ENCODE peak calls at places on chromosomes 5 and 9, in ten cellular contexts. One of them, this sample, is unnamed.

GRCh38 chr9:134993996-134994720 is 76.4 kb upstream of the FCN1 start:
- DNase-seq in sigmoid colon: peak
- DNase-seq in body of pancreas: no peak
- DNase-seq in A549: no peak
- DNase-seq in HepG2: no peak
- DNase-seq in erythroblast: no peak
- DNase-seq in NB4: no peak
- DNase-seq in GM12892: no peak
- DNase-seq in IMR-90: no peak
- DNase-seq in lower leg skin: no peak
- DNase-seq in this sample: no peak

GRCh38 chr5:126339215-126339805 is 83.9 kb upstream of the GRAMD2B start:
- DNase-seq in lower leg skin: peak
- DNase-seq in IMR-90: peak
- DNase-seq in GM12892: peak
- DNase-seq in body of pancreas: peak
- DNase-seq in sigmoid colon: no peak
- DNase-seq in A549: peak
- DNase-seq in erythroblast: peak
- DNase-seq in NB4: peak
- DNase-seq in HepG2: peak
- DNase-seq in this sample: peak

GRCh38 chr5:171676286-171676944 is 109.2 kb upstream of the SMIM23 start:
- DNase-seq in body of pancreas: no peak
- DNase-seq in HepG2: no peak
- DNase-seq in erythroblast: no peak
- DNase-seq in NB4: peak
- DNase-seq in GM12892: no peak
- DNase-seq in IMR-90: no peak
- DNase-seq in sigmoid colon: no peak
- DNase-seq in lower leg skin: no peak
- DNase-seq in A549: no peak
- DNase-seq in this sample: peak

GRCh38 chr9:137054932-137055384 is 1.1 kb upstream of the ENTPD2 start:
- DNase-seq in IMR-90: no peak
- DNase-seq in GM12892: no peak
- DNase-seq in erythroblast: no peak
- DNase-seq in HepG2: peak
- DNase-seq in A549: no peak
- DNase-seq in NB4: no peak
- DNase-seq in body of pancreas: no peak
- DNase-seq in sigmoid colon: no peak
- DNase-seq in lower leg skin: no peak
- DNase-seq in this sample: no peak

GRCh38 chr9:110655723-110656641 is 12.6 kb upstream of the MUSK start:
- DNase-seq in GM12892: no peak
- DNase-seq in sigmoid colon: peak
- DNase-seq in HepG2: no peak
- DNase-seq in lower leg skin: peak
- DNase-seq in body of pancreas: no peak
- DNase-seq in erythroblast: no peak
- DNase-seq in NB4: no peak
- DNase-seq in A549: no peak
- DNase-seq in IMR-90: peak
- DNase-seq in this sample: peak

GRCh38 chr5:180313677-180314076 is 21.8 kb upstream of the MAPK9 start:
- DNase-seq in sigmoid colon: no peak
- DNase-seq in HepG2: peak
- DNase-seq in body of pancreas: peak
- DNase-seq in GM12892: no peak
- DNase-seq in NB4: peak
- DNase-seq in erythroblast: peak
- DNase-seq in A549: no peak
- DNase-seq in lower leg skin: no peak
- DNase-seq in IMR-90: no peak
- DNase-seq in this sample: no peak

GRCh38 chr9:135905380-135906282 is 1.7 kb downstream of the CAMSAP1 start:
- DNase-seq in erythroblast: peak
- DNase-seq in sigmoid colon: peak
- DNase-seq in body of pancreas: peak
- DNase-seq in GM12892: no peak
- DNase-seq in IMR-90: peak
- DNase-seq in lower leg skin: no peak
- DNase-seq in NB4: peak
- DNase-seq in HepG2: no peak
- DNase-seq in A549: no peak
- DNase-seq in this sample: no peak

GRCh38 chr5:84729326-84729725 is 344.6 kb upstream of the EDIL3 start:
- DNase-seq in A549: peak
- DNase-seq in NB4: no peak
- DNase-seq in IMR-90: peak
- DNase-seq in lower leg skin: no peak
- DNase-seq in body of pancreas: no peak
- DNase-seq in HepG2: no peak
- DNase-seq in sigmoid colon: no peak
- DNase-seq in erythroblast: no peak
- DNase-seq in GM12892: no peak
- DNase-seq in this sample: no peak

GRCh38 chr9:98907055-98907454 is 36.7 kb upstream of the COL15A1 start:
- DNase-seq in erythroblast: no peak
- DNase-seq in GM12892: no peak
- DNase-seq in HepG2: no peak
- DNase-seq in body of pancreas: no peak
- DNase-seq in sigmoid colon: no peak
- DNase-seq in lower leg skin: no peak
- DNase-seq in NB4: no peak
- DNase-seq in A549: no peak
- DNase-seq in IMR-90: no peak
- DNase-seq in this sample: no peak

GRCh38 chr5:36177715-36178556 is 26.0 kb downstream of the SKP2 start:
- DNase-seq in erythroblast: peak
- DNase-seq in lower leg skin: no peak
- DNase-seq in NB4: peak
- DNase-seq in body of pancreas: peak
- DNase-seq in sigmoid colon: no peak
- DNase-seq in A549: peak
- DNase-seq in GM12892: no peak
- DNase-seq in HepG2: peak
- DNase-seq in IMR-90: peak
- DNase-seq in this sample: no peak

GRCh38 chr9:108634164-108634563 is 221.6 kb downstream of the ACTL7B start:
- DNase-seq in GM12892: no peak
- DNase-seq in sigmoid colon: no peak
- DNase-seq in IMR-90: no peak
- DNase-seq in NB4: no peak
- DNase-seq in HepG2: no peak
- DNase-seq in A549: peak
- DNase-seq in lower leg skin: peak
- DNase-seq in body of pancreas: peak
- DNase-seq in erythroblast: no peak
- DNase-seq in this sample: no peak

GRCh38 chr5:93583799-93584530 is 943 bp downstream of the NR2F1 start:
- DNase-seq in body of pancreas: peak
- DNase-seq in NB4: peak
- DNase-seq in lower leg skin: no peak
- DNase-seq in sigmoid colon: peak
- DNase-seq in erythroblast: peak
- DNase-seq in HepG2: peak
- DNase-seq in GM12892: no peak
- DNase-seq in A549: peak
- DNase-seq in IMR-90: peak
- DNase-seq in this sample: no peak

GRCh38 chr9:133403766-133404439 is 13.9 kb downstream of the REXO4 start:
- DNase-seq in lower leg skin: no peak
- DNase-seq in HepG2: peak
- DNase-seq in NB4: peak
- DNase-seq in A549: peak
- DNase-seq in IMR-90: no peak
- DNase-seq in sigmoid colon: no peak
- DNase-seq in erythroblast: peak
- DNase-seq in GM12892: no peak
- DNase-seq in body of pancreas: peak
- DNase-seq in this sample: no peak
- TF ChIP-seq POLR2A in lower leg skin: no peak
- TF ChIP-seq POLR2A in HepG2: no peak
- TF ChIP-seq POLR2A in NB4: no peak
- TF ChIP-seq POLR2A in A549: no peak
- TF ChIP-seq POLR2A in IMR-90: no peak
- TF ChIP-seq POLR2A in sigmoid colon: no peak
- TF ChIP-seq POLR2A in erythroblast: no peak
- TF ChIP-seq POLR2A in GM12892: no peak
- TF ChIP-seq POLR2A in body of pancreas: no peak
- TF ChIP-seq POLR2A in this sample: no peak

GRCh38 chr5:150258126-150258525 is 31.4 kb downstream of the CAMK2A start:
- DNase-seq in A549: no peak
- DNase-seq in GM12892: no peak
- DNase-seq in body of pancreas: no peak
- DNase-seq in erythroblast: no peak
- DNase-seq in NB4: peak
- DNase-seq in HepG2: no peak
- DNase-seq in sigmoid colon: no peak
- DNase-seq in lower leg skin: no peak
- DNase-seq in IMR-90: peak
- DNase-seq in this sample: no peak
- TF ChIP-seq POLR2A in A549: no peak
- TF ChIP-seq POLR2A in GM12892: no peak
- TF ChIP-seq POLR2A in body of pancreas: no peak
- TF ChIP-seq POLR2A in erythroblast: no peak
- TF ChIP-seq POLR2A in NB4: no peak
- TF ChIP-seq POLR2A in HepG2: no peak
- TF ChIP-seq POLR2A in sigmoid colon: no peak
- TF ChIP-seq POLR2A in lower leg skin: no peak
- TF ChIP-seq POLR2A in IMR-90: no peak
- TF ChIP-seq POLR2A in this sample: no peak

GRCh38 chr5:149229298-149229937 is 42.2 kb upstream of the AFAP1L1 start:
- DNase-seq in HepG2: no peak
- DNase-seq in sigmoid colon: no peak
- DNase-seq in GM12892: no peak
- DNase-seq in A549: no peak
- DNase-seq in IMR-90: no peak
- DNase-seq in body of pancreas: no peak
- DNase-seq in lower leg skin: no peak
- DNase-seq in NB4: no peak
- DNase-seq in erythroblast: no peak
- DNase-seq in this sample: no peak

GRCh38 chr5:149223081-149223848 is 48.4 kb upstream of the AFAP1L1 start:
- DNase-seq in IMR-90: peak
- DNase-seq in lower leg skin: no peak
- DNase-seq in A549: no peak
- DNase-seq in erythroblast: no peak
- DNase-seq in sigmoid colon: no peak
- DNase-seq in GM12892: no peak
- DNase-seq in HepG2: no peak
- DNase-seq in NB4: peak
- DNase-seq in body of pancreas: no peak
- DNase-seq in this sample: peak

GRCh38 chr5:149224282-149224681 is 47.4 kb upstream of the AFAP1L1 start:
- DNase-seq in erythroblast: no peak
- DNase-seq in NB4: no peak
- DNase-seq in HepG2: no peak
- DNase-seq in A549: no peak
- DNase-seq in lower leg skin: no peak
- DNase-seq in GM12892: no peak
- DNase-seq in sigmoid colon: no peak
- DNase-seq in IMR-90: no peak
- DNase-seq in body of pancreas: no peak
- DNase-seq in this sample: no peak

GRCh38 chr5:149228610-149229297 is 42.9 kb upstream of the AFAP1L1 start:
- DNase-seq in erythroblast: peak
- DNase-seq in NB4: peak
- DNase-seq in body of pancreas: peak
- DNase-seq in sigmoid colon: peak
- DNase-seq in HepG2: peak
- DNase-seq in GM12892: no peak
- DNase-seq in IMR-90: peak
- DNase-seq in A549: peak
- DNase-seq in lower leg skin: peak
- DNase-seq in this sample: peak

GRCh38 chr5:149227168-149227826 is 44.4 kb upstream of the AFAP1L1 start:
- DNase-seq in GM12892: no peak
- DNase-seq in NB4: no peak
- DNase-seq in A549: peak
- DNase-seq in body of pancreas: no peak
- DNase-seq in lower leg skin: no peak
- DNase-seq in IMR-90: peak
- DNase-seq in HepG2: peak
- DNase-seq in erythroblast: no peak
- DNase-seq in sigmoid colon: no peak
- DNase-seq in this sample: no peak
- TF ChIP-seq POLR2A in GM12892: no peak
- TF ChIP-seq POLR2A in NB4: no peak
- TF ChIP-seq POLR2A in A549: no peak
- TF ChIP-seq POLR2A in body of pancreas: no peak
- TF ChIP-seq POLR2A in lower leg skin: no peak
- TF ChIP-seq POLR2A in IMR-90: no peak
- TF ChIP-seq POLR2A in HepG2: no peak
- TF ChIP-seq POLR2A in erythroblast: no peak
- TF ChIP-seq POLR2A in sigmoid colon: no peak
- TF ChIP-seq POLR2A in this sample: no peak

GRCh38 chr5:146561711-146562110 is 45.7 kb upstream of the GPR151 start:
- DNase-seq in HepG2: no peak
- DNase-seq in GM12892: no peak
- DNase-seq in lower leg skin: no peak
- DNase-seq in IMR-90: no peak
- DNase-seq in erythroblast: no peak
- DNase-seq in body of pancreas: no peak
- DNase-seq in NB4: no peak
- DNase-seq in sigmoid colon: no peak
- DNase-seq in A549: no peak
- DNase-seq in this sample: no peak
- TF ChIP-seq POLR2A in HepG2: no peak
- TF ChIP-seq POLR2A in GM12892: no peak
- TF ChIP-seq POLR2A in lower leg skin: no peak
- TF ChIP-seq POLR2A in IMR-90: no peak
- TF ChIP-seq POLR2A in erythroblast: no peak
- TF ChIP-seq POLR2A in body of pancreas: no peak
- TF ChIP-seq POLR2A in NB4: no peak
- TF ChIP-seq POLR2A in sigmoid colon: no peak
- TF ChIP-seq POLR2A in A549: no peak
- TF ChIP-seq POLR2A in this sample: no peak

DNA sequence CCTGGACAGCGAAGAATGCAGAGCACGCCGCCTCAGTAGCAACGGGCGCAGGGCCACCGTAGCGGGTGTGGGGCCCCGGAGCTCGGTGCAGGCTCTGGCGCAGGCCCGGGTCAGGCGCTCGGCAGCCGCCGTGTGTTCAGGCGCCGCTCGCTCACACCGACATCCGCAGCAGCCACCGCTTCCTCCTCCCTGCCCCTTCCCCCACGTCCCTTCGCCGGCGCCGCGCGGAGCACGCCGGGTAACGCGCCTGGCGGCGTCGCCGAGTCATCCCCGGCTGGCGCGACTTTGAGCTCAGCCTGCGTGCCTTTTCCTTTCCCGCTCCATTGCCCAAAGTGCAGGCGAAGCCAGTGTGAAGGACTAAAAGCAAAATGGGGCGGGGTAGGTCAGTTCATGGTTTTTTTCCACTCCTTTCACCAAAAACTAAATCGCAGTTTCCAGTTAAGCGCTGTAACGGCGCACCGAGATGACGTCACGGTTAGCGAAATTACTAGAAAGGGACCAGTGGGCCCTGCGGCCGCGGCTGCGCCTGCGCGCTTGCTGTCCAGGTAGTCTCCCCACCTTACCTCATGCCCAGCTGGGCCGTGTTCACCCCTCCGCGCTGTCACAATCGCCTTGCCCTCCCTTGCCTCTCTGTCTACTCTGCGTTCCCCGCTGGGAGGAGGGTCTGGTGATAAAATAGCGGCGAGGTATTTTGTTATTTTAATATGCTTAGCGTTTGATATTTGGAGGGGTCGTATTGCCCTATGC is at the start of gene UBQLN1:
- DNase-seq in sigmoid colon: peak
- DNase-seq in HepG2: peak
- DNase-seq in IMR-90: peak
- DNase-seq in lower leg skin: peak
- DNase-seq in erythroblast: peak
- DNase-seq in body of pancreas: peak
- DNase-seq in NB4: peak
- DNase-seq in GM12892: peak
- DNase-seq in A549: peak
- DNase-seq in this sample: peak
- TF ChIP-seq POLR2A in sigmoid colon: peak
- TF ChIP-seq POLR2A in HepG2: peak
- TF ChIP-seq POLR2A in IMR-90: peak
- TF ChIP-seq POLR2A in lower leg skin: no peak
- TF ChIP-seq POLR2A in erythroblast: peak
- TF ChIP-seq POLR2A in body of pancreas: peak
- TF ChIP-seq POLR2A in NB4: peak
- TF ChIP-seq POLR2A in GM12892: peak
- TF ChIP-seq POLR2A in A549: peak
- TF ChIP-seq POLR2A in this sample: peak

This sample was measured in tibial nerve.